ENCODE peak calls at places on chromosomes 16 and 17, in five cellular contexts. Y is RWPE1; F is aorta; S is globus pallidus; X is stimulated activated CD8-positive, alpha-beta memory T cell treated with anti-CD3 and anti-CD28 coated beads, Interleukin-15, amount 100 ng/mL, for 24 hours. C is an unnamed sample.

GRCh38 chr16:68384293-68385255 is 63.7 kb downstream of the SMPD3 start:
- DNase-seq in S (no peak), Y (no peak), F (peak; percentile 22), X (no peak), C (no peak)

GRCh38 chr17:40551874-40552768 is 13.2 kb downstream of the CCR7 start:
- DNase-seq in Y (no peak), F (peak; percentile 82), S (peak; percentile 35), X (no peak), C (no peak)

GRCh38 chr17:70563301-70563820 is 394.0 kb downstream of the KCNJ2 start:
- DNase-seq in F (no peak), S (no peak), Y (no peak), X (no peak), C (peak; percentile 41)

GRCh38 chr16:80463776-80464175 is 77.0 kb upstream of the DYNLRB2 start:
- DNase-seq in F (no peak), X (no peak), Y (no peak), S (no peak), C (no peak)

GRCh38 chr16:79882292-79882995 is 281.9 kb upstream of the MAF start:
- DNase-seq in F (no peak), X (no peak), Y (no peak), S (no peak), C (no peak)

GRCh38 chr16:24689128-24689527 is 40.3 kb upstream of the TNRC6A start:
- DNase-seq in F (no peak), Y (no peak), X (no peak), S (peak; percentile 43), C (peak; percentile 76)

GRCh38 chr16:87831421-87832136 is 37.7 kb downstream of the SLC7A5 start:
- DNase-seq in S (no peak), X (no peak), Y (no peak), F (no peak), C (no peak)

GRCh38 chr17:2435181-2435741 is 34.4 kb upstream of the MNT start:
- DNase-seq in X (no peak), S (peak; percentile 50), F (no peak), Y (no peak), C (no peak)

GRCh38 chr16:85569615-85570212 is 43.4 kb upstream of the GSE1 start:
- DNase-seq in X (no peak), Y (no peak), F (no peak), S (no peak), C (no peak)

GRCh38 chr16:70691223-70692129 is 5.6 kb upstream of the MTSS2 start:
- DNase-seq in S (peak; percentile 82), X (no peak), Y (no peak), F (peak; percentile 96), C (no peak)

GRCh38 chr16:23389201-23389600 is 63.8 kb downstream of the COG7 start:
- DNase-seq in S (no peak), X (no peak), Y (no peak), F (peak; percentile 8), C (no peak)

GRCh38 chr16:28876973-28877641 is 1.2 kb upstream of the ATP2A1 start:
- DNase-seq in S (no peak), F (no peak), X (no peak), Y (no peak), C (no peak)

GRCh38 chr17:82194765-82195164 is 17.9 kb downstream of the CCDC57 start:
- DNase-seq in Y (no peak), S (no peak), F (no peak), X (no peak), C (no peak)

GRCh38 chr16:54370653-54371052 is 84.1 kb upstream of the IRX3 start:
- DNase-seq in F (peak; percentile 55), Y (no peak), S (no peak), X (no peak), C (no peak)

GRCh38 chr16:89695086-89695874 is 6.2 kb downstream of the SPATA2L start:
- DNase-seq in Y (no peak), S (no peak), X (no peak), F (peak; percentile 54), C (no peak)

GRCh38 chr17:40559016-40559853 is 6.0 kb downstream of the CCR7 start:
- DNase-seq in X (no peak), F (peak; percentile 69), Y (no peak), S (no peak), C (no peak)

GRCh38 chr16:65117701-65118448 is 4.0 kb downstream of the CDH11 start:
- DNase-seq in F (peak; percentile 79), X (no peak), S (peak; percentile 96), Y (peak; percentile 52), C (peak; percentile 78)

GRCh38 chr17:63571632-63572310 is 21.5 kb downstream of the DCAF7 start:
- DNase-seq in X (no peak), S (no peak), F (no peak), Y (no peak), C (no peak)

GRCh38 chr16:80526418-80527061 is 14.3 kb upstream of the DYNLRB2 start:
- DNase-seq in X (no peak), Y (peak; percentile 52), S (peak; percentile 47), F (no peak), C (peak; percentile 76)

GRCh38 chr17:49016775-49017463 is 19.7 kb downstream of the IGF2BP1 start:
- DNase-seq in X (no peak), Y (peak; percentile 94), S (no peak), F (peak; percentile 87), C (peak; percentile 49)

GRCh38 chr17:81631482-81631881 is 5.4 kb downstream of the NPLOC4 start:
- DNase-seq in S (no peak), X (no peak), Y (no peak), F (no peak), C (no peak)

GRCh38 chr17:58411408-58411894 is 5.9 kb downstream of the RNF43 start:
- DNase-seq in S (no peak), Y (no peak), F (no peak), X (no peak), C (no peak)

GRCh38 chr17:80080081-80080480 is 21.3 kb upstream of the GAA start:
- DNase-seq in S (no peak), F (no peak), Y (no peak), X (no peak), C (no peak)

GRCh38 chr17:78249074-78249835 is 17.8 kb downstream of the TMEM235 start:
- DNase-seq in Y (no peak), S (no peak), F (peak; percentile 74), X (no peak), C (no peak)

GRCh38 chr17:43702636-43703035 is 40.9 kb upstream of the MEOX1 start:
- DNase-seq in S (no peak), F (no peak), Y (peak; percentile 38), X (no peak), C (peak; percentile 7)

GRCh38 chr17:50222922-50223321 is 21.5 kb upstream of the COL1A1 start:
- DNase-seq in S (no peak), F (no peak), Y (no peak), X (no peak), C (no peak)

GRCh38 chr17:266701-267656 is 85.5 kb upstream of the DOC2B start:
- DNase-seq in X (no peak), Y (no peak), S (peak; percentile 60), F (peak; percentile 79), C (peak; percentile 65)

GRCh38 chr16:54288592-54289241 is 2.1 kb upstream of the IRX3 start:
- DNase-seq in F (no peak), X (no peak), Y (no peak), S (no peak), C (no peak)

C was measured in lung microvascular endothelial cell.